ENCODE peak calls at places on chromosomes 4 and X, in five cellular contexts. A is GM23338; X is left lobe of liver; I is activated CD4-positive, alpha-beta T cell treated with anti-CD3 and anti-CD28 coated beads, Interleukin-2, amount 10 ng/mL, durations not matched to agents 7 days and 5 days; S is GM23248. M is an unnamed sample.

GRCh38 chr4:7041851-7042696 is 1.1 kb upstream of the TADA2B start:
- DNase-seq in A (peak), X (peak), I (peak), S (no peak), M (peak)

GRCh38 chr4:56252561-56253152 is 134.6 kb downstream of the AASDH start:
- DNase-seq in A (no peak), X (no peak), I (no peak), S (no peak), M (no peak)

GRCh38 chr4:1030559-1030958 is 19.1 kb downstream of the FGFRL1 start:
- DNase-seq in A (no peak), X (no peak), I (no peak), S (no peak), M (no peak)

GRCh38 chr4:68466751-68467150 is 19.5 kb downstream of the TMPRSS11E start:
- DNase-seq in A (no peak), X (no peak), I (no peak), S (peak), M (no peak)

GRCh38 chr4:124334119-124334518 is 378.4 kb downstream of the ANKRD50 start:
- DNase-seq in A (peak), X (no peak), I (no peak), S (peak), M (peak)

GRCh38 chr4:13590766-13591165 is 36.8 kb downstream of the BOD1L1 start:
- DNase-seq in A (no peak), X (no peak), I (no peak), S (no peak), M (no peak)

GRCh38 chrX:68209008-68209407 is 224.3 kb downstream of the OPHN1 start:
- DNase-seq in A (no peak), X (no peak), I (no peak), S (no peak), M (no peak)

GRCh38 chrX:77640702-77641101 is 145.3 kb downstream of the ATRX start:
- DNase-seq in A (no peak), X (no peak), I (no peak), S (no peak), M (no peak)

GRCh38 chr4:175823015-175823741 is 11.1 kb upstream of the GPM6A start:
- DNase-seq in A (no peak), X (no peak), I (no peak), S (no peak), M (no peak)

GRCh38 chrX:10507876-10508275 is 112.5 kb downstream of the MID1 start:
- DNase-seq in A (no peak), X (no peak), I (no peak), S (no peak), M (peak)

GRCh38 chrX:154025230-154025629 is 5.5 kb upstream of the IRAK1 start:
- DNase-seq in A (no peak), X (no peak), I (no peak), S (peak), M (no peak)

GRCh38 chr4:47852121-47852520 is 14.3 kb upstream of the CORIN start:
- DNase-seq in A (no peak), X (no peak), I (no peak), S (peak), M (peak)

GRCh38 chr4:144666539-144667175 is 20.7 kb downstream of the HHIP start:
- DNase-seq in A (no peak), X (no peak), I (no peak), S (peak), M (peak)

GRCh38 chrX:11886745-11887144 is 128.7 kb downstream of the MSL3 start:
- DNase-seq in A (no peak), X (no peak), I (no peak), S (no peak), M (peak)

GRCh38 chr4:169311643-169312365 is 41.0 kb upstream of the SH3RF1 start:
- DNase-seq in A (peak), X (no peak), I (peak), S (peak), M (peak)

GRCh38 chr4:102390438-102390837 is 45.2 kb upstream of the SLC39A8 start:
- DNase-seq in A (no peak), X (no peak), I (no peak), S (peak), M (peak)

GRCh38 chr4:56181140-56181950 is 205.9 kb downstream of the AASDH start:
- DNase-seq in A (no peak), X (no peak), I (no peak), S (peak), M (peak)

GRCh38 chrX:31153475-31154047 is 81.7 kb upstream of the FTHL17 start:
- DNase-seq in A (no peak), X (no peak), I (no peak), S (no peak), M (no peak)

GRCh38 chr4:65007841-65008439 is 598.7 kb upstream of the TECRL start:
- DNase-seq in A (peak), X (no peak), I (no peak), S (peak), M (peak)

GRCh38 chr4:86011117-86011516 is 348.7 kb downstream of the MAPK10 start:
- DNase-seq in A (no peak), X (no peak), I (no peak), S (peak), M (peak)

GRCh38 chr4:70954032-70954431 is 39.4 kb upstream of the DCK start:
- DNase-seq in A (no peak), X (no peak), I (no peak), S (peak), M (peak)

GRCh38 chr4:2923678-2924173 is 39.5 kb downstream of the NOP14 start:
- DNase-seq in A (no peak), X (peak), I (no peak), S (no peak), M (no peak)

GRCh38 chr4:153643406-153644016 is 40.6 kb upstream of the TLR2 start:
- DNase-seq in A (peak), X (no peak), I (peak), S (peak), M (peak)

GRCh38 chrX:136209016-136209738 is 42.0 kb downstream of the MAP7D3 start:
- DNase-seq in A (peak), X (peak), I (peak), S (peak), M (peak)

GRCh38 chr4:168765726-168766125 is 244.3 kb downstream of the CBR4 start:
- DNase-seq in A (no peak), X (peak), I (no peak), S (peak), M (peak)

GRCh38 chr4:32219306-32220075 is 1499.3 kb downstream of the PCDH7 start:
- DNase-seq in A (no peak), X (no peak), I (no peak), S (no peak), M (peak)

GRCh38 chr4:59057804-59058203 is 1947.6 kb upstream of the IGFBP7 start:
- DNase-seq in A (no peak), X (no peak), I (no peak), S (no peak), M (no peak)

GRCh38 chr4:145521282-145521681 is 39.6 kb downstream of the SMAD1 start:
- DNase-seq in A (no peak), X (no peak), I (no peak), S (no peak), M (no peak)

GRCh38 chr4:107721436-107722090 is 1.5 kb upstream of the PAPSS1 start:
- DNase-seq in A (peak), X (no peak), I (peak), S (no peak), M (no peak)

GRCh38 chr4:149521611-149522010 is 294.0 kb downstream of the IQCM start:
- DNase-seq in A (no peak), X (no peak), I (no peak), S (peak), M (peak)

GRCh38 chrX:39582091-39582490 is 515.7 kb downstream of the BCOR start:
- DNase-seq in A (no peak), X (no peak), I (no peak), S (no peak), M (no peak)

GRCh38 chr4:158051401-158052235 is 121.2 kb downstream of the GASK1B start:
- DNase-seq in A (no peak), X (no peak), I (no peak), S (peak), M (peak)

GRCh38 chr4:107519057-107519456 is 201.0 kb downstream of the PAPSS1 start:
- DNase-seq in A (peak), X (no peak), I (no peak), S (peak), M (peak)

GRCh38 chr4:97411352-97411751 is 731.9 kb downstream of the STPG2 start:
- DNase-seq in A (no peak), X (no peak), I (no peak), S (no peak), M (no peak)

GRCh38 chrX:108537005-108537404 is 97.4 kb downstream of the COL4A5 start:
- DNase-seq in A (peak), X (no peak), I (peak), S (peak), M (peak)

GRCh38 chr4:56876264-56876663 is 31.4 kb upstream of the REST start:
- DNase-seq in A (no peak), X (no peak), I (no peak), S (no peak), M (no peak)

GRCh38 chr4:8655411-8656184 is 63.0 kb downstream of the CPZ start:
- DNase-seq in A (no peak), X (no peak), I (no peak), S (no peak), M (no peak)

GRCh38 chrX:100413231-100413630 is 3.2 kb upstream of the PCDH19 start:
- DNase-seq in A (peak), X (peak), I (peak), S (peak), M (peak)

M was measured in iris pigment epithelial cell.